ENCODE peak calls at places on chromosomes 12 and 14, in four cellular contexts. F, Q, P and D are unnamed samples. For H3K4me1, the result is how much of the 10 kb centered on the place peaks cover.

GRCh38 chr12:100845095-100845494 is 50.5 kb downstream of the ANO4 start:
- DNase-seq in F (no peak), Q (no peak), P (no peak), D (no peak)

GRCh38 chr12:132345555-132346200 is 16.3 kb upstream of the GALNT9 start:
- DNase-seq in F (no peak), Q (no peak), P (no peak), D (no peak)

GRCh38 chr14:91858536-91859275 is 8.6 kb downstream of the TC2N start:
- DNase-seq in F (no peak), Q (no peak), P (no peak), D (no peak)

GRCh38 chr14:58805605-58806358 is 168.0 kb downstream of the DACT1 start:
- DNase-seq in F (no peak), Q (no peak), P (no peak), D (no peak)

GRCh38 chr12:123900898-123901376 is 71.7 kb downstream of the CCDC92 start:
- DNase-seq in F (no peak), Q (no peak), P (no peak), D (no peak)

GRCh38 chr12:69580074-69580473 is 5.2 kb upstream of the CCT2 start:
- DNase-seq in F (no peak), Q (no peak), P (no peak), D (no peak)

GRCh38 chr12:10147714-10148403 is 17.9 kb upstream of the CLEC7A start:
- DNase-seq in F (no peak), Q (no peak), P (no peak), D (no peak)

GRCh38 chr12:121590476-121591143 is 9.8 kb upstream of the KDM2B start:
- DNase-seq in F (no peak), Q (no peak), P (no peak), D (no peak)

GRCh38 chr12:93763746-93764147 is 86.6 kb downstream of the CRADD start:
- DNase-seq in F (no peak), Q (no peak), P (no peak), D (no peak)
- H3K4me1 ChIP-seq in F (under half), Q (half or more), P (under half), D (under half)

GRCh38 chr12:114700392-114701103 is 16.6 kb upstream of the TBX3 start:
- DNase-seq in F (no peak), Q (no peak), P (no peak), D (no peak)
- H3K4me3 ChIP-seq in F (no peak), Q (no peak), P (no peak), D (no peak)

GRCh38 chr12:4996714-4997113 is 47.0 kb upstream of the KCNA5 start:
- DNase-seq in F (no peak), Q (no peak), P (no peak), D (no peak)

GRCh38 chr12:5003025-5003666 is 40.5 kb upstream of the KCNA5 start:
- DNase-seq in F (peak), Q (peak), P (peak), D (peak)

GRCh38 chr12:5000658-5001390 is 42.9 kb upstream of the KCNA5 start:
- DNase-seq in F (no peak), Q (no peak), P (no peak), D (no peak)

GRCh38 chr12:4997939-4998338 is 45.7 kb upstream of the KCNA5 start:
- DNase-seq in F (peak), Q (no peak), P (no peak), D (no peak)

GRCh38 chr12:5000204-5000603 is 43.5 kb upstream of the KCNA5 start:
- DNase-seq in F (no peak), Q (no peak), P (no peak), D (peak)
- TF ChIP-seq POLR2A in F (no peak), Q (no peak), P (no peak), D (no peak)

GRCh38 chr12:32151552-32151951 is 44.9 kb downstream of the BICD1 start:
- DNase-seq in F (no peak), Q (no peak), P (no peak), D (no peak)
- H3K4me1 ChIP-seq in F (under half), Q (under half), P (under half), D (under half)

DNA sequence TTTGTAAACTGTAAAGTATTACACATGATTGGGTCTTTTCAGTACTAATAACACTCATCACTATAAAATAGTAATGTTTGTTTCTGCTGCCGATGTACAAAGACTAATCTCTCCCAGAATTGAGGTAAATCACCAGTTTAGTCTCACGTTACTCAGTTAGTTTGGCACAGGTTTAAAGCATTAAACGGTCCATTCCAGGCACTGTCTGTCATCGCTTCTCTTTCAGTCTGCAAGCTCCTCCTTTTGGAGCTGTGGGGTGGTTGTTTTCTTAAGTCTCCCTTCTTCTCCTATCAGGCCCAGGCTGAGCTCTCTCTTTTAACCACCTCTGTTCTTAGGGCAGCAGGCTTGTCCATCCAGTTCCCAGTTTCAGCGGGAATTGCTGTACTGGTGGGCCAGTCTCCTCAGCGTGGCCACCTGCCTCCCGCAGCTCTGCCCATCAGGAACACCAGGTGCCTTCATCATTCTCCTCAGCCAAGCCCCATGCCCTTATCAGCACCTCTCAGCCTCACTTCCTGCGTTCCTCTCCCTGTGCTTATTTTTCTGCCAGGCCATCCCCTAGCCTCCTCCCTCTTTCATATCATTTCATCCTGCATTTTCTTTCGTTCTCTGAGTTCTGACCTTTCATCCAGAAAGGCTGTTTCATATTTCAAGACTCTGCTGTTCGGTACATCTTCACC is 149.0 kb downstream of the TGFB3 start:
- DNase-seq in F (no peak), Q (no peak), P (no peak), D (no peak)
- H3K4me3 ChIP-seq in F (no peak), Q (no peak), P (no peak), D (no peak)

GRCh38 chr14:50532502-50533313 is at the start of gene MAP4K5:
- DNase-seq in F (peak), Q (peak), P (peak), D (peak)

GRCh38 chr14:50530794-50531193 is 1.6 kb downstream of the MAP4K5 start:
- DNase-seq in F (no peak), Q (no peak), P (no peak), D (no peak)

GRCh38 chr14:50533314-50533705 is 941 bp upstream of the MAP4K5 start:
- DNase-seq in F (no peak), Q (no peak), P (no peak), D (no peak)

GRCh38 chr14:50530358-50530757 is 2.0 kb downstream of the MAP4K5 start:
- DNase-seq in F (no peak), Q (no peak), P (no peak), D (no peak)

DNA sequence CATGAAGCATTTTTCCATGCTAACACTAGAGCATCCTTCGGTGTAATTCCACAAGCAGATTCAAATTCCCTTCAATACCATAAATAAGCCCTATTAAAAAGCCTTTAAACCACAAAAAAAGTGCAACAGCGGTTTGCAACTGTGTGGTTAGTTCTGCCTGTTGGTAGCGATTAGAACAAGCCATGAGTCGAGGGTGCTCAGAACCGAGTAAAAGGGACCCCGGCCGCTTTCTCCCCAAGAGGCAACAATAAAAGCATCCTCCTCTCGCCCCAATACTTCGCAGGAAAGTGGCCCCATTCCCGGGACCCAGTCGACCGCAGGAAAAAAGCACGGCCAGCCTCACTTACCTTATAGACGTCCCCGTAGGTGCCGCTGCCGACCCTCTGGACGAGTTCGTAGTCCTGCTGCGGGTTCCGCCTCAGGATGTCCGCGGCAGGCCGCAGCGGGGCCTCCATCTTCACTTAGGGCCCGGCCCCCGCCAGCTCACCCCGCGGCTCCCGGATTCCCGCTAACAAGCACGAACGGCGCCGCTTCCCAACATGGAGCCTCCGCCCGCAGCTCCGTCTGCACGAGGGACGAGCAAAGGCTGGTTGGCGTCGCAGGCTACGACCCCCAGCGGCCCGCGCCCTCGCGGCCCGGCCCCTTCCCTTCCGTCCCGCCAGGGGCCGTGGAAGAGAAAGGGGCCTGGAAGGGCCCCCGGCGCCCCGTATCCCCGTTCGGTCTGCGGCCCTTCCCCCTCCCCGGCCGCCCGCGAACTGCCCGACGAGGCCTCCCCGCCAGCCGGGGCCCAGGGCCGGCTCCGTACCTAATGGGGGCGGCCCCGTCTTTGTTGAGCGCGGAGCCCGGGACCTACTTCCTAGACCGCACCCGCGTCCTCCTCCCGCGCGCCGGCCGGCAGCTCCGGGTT is 521 bp downstream of the MAP4K5 start:
- DNase-seq in F (peak), Q (peak), P (peak), D (peak)
- TF ChIP-seq POLR2A in F (no peak), Q (no peak), P (no peak), D (no peak)

GRCh38 chr14:74649673-74650072 is 37.6 kb upstream of the LTBP2 start:
- DNase-seq in F (no peak), Q (no peak), P (no peak), D (peak)
- H3K4me1 ChIP-seq in F (under half), Q (under half), P (under half), D (under half)

GRCh38 chr12:54704187-54704586 is 56.0 kb upstream of the DCD start:
- DNase-seq in F (no peak), Q (no peak), P (no peak), D (no peak)

GRCh38 chr12:54700301-54700700 is 52.1 kb upstream of the DCD start:
- DNase-seq in F (no peak), Q (no peak), P (no peak), D (no peak)

GRCh38 chr12:54697836-54698235 is 49.7 kb upstream of the DCD start:
- DNase-seq in F (no peak), Q (no peak), P (no peak), D (no peak)

GRCh38 chr12:54701940-54702592 is 53.9 kb upstream of the DCD start:
- DNase-seq in F (no peak), Q (no peak), P (peak), D (no peak)
- H3K4me3 ChIP-seq in F (no peak), Q (no peak), P (no peak), D (no peak)

GRCh38 chr12:34022079-34022830 is at the start of gene ALG10:
- DNase-seq in F (peak), Q (peak), P (peak), D (peak)
- TF ChIP-seq POLR2A in F (no peak), Q (peak), P (no peak), D (no peak)